ENCODE peak calls at places on chromosomes 4 and X, in eight cellular contexts. V, Q, A, K, F, T, Y and E are unnamed samples.

GRCh38 chrX:68895339-68896250 is 66.8 kb downstream of the EFNB1 start:
- DNase-seq in T (no peak), Q (peak; percentile 66), Y (peak; percentile 92), V (no peak), F (no peak), K (no peak), A (peak; percentile 55), E (peak; percentile 74)

GRCh38 chr4:16889945-16890344 is 8.5 kb downstream of the LDB2 start:
- DNase-seq in V (no peak), T (no peak), F (no peak), K (no peak), Y (no peak), Q (no peak), A (no peak), E (no peak)

GRCh38 chr4:168637872-168638756 is 141.3 kb downstream of the PALLD start:
- DNase-seq in T (no peak), V (no peak), F (no peak), Q (peak; percentile 59), K (no peak), A (peak; percentile 35), Y (no peak), E (peak; percentile 75)

GRCh38 chrX:79506001-79506400 is 138.9 kb upstream of the ITM2A start:
- DNase-seq in A (no peak), Y (no peak), T (no peak), Q (no peak), V (no peak), F (no peak), K (no peak), E (no peak)

GRCh38 chr4:6576512-6576911 is 1.5 kb downstream of the MAN2B2 start:
- DNase-seq in Q (no peak), V (no peak), F (no peak), A (no peak), K (no peak), Y (peak; percentile 93), T (no peak), E (no peak)

GRCh38 chrX:32116047-32116446 is 1044.2 kb upstream of the FTHL17 start:
- DNase-seq in V (no peak), Y (no peak), A (no peak), F (no peak), Q (peak; percentile 1), K (no peak), T (no peak), E (no peak)

GRCh38 chrX:42246814-42247213 is 323.5 kb upstream of the CASK start:
- DNase-seq in T (no peak), Q (peak; percentile 46), K (no peak), F (no peak), Y (no peak), A (peak; percentile 71), V (no peak), E (no peak)

GRCh38 chrX:4380710-4381109 is 667.3 kb upstream of the PRKX start:
- DNase-seq in V (no peak), Y (no peak), K (no peak), T (no peak), A (no peak), Q (no peak), F (no peak), E (no peak)

GRCh38 chr4:186725422-186726149 is 1.9 kb upstream of the FAT1 start:
- DNase-seq in A (peak; percentile 90), Q (peak; percentile 88), K (peak; percentile 76), Y (peak; percentile 89), T (no peak), F (no peak), V (peak; percentile 24), E (peak; percentile 87)

GRCh38 chr4:53987761-53988171 is 76.6 kb downstream of the CHIC2 start:
- DNase-seq in F (no peak), K (no peak), Q (peak; percentile 54), T (no peak), A (peak; percentile 62), Y (no peak), V (no peak), E (peak; percentile 83)

GRCh38 chr4:114688063-114688462 is 89.5 kb downstream of the UGT8 start:
- DNase-seq in A (no peak), Q (no peak), T (peak; percentile 11), F (no peak), Y (no peak), V (no peak), K (no peak), E (no peak)

GRCh38 chrX:48747415-48748026 is 14.0 kb upstream of the GLOD5 start:
- DNase-seq in Y (no peak), K (peak; percentile 11), A (no peak), F (no peak), Q (no peak), V (no peak), T (no peak), E (no peak)

GRCh38 chr4:182562350-182562749 is 319.1 kb downstream of the TENM3 start:
- DNase-seq in T (no peak), A (no peak), F (no peak), V (no peak), Y (no peak), K (no peak), Q (no peak), E (no peak)

GRCh38 chr4:8346838-8347605 is 77.5 kb downstream of the HTRA3 start:
- DNase-seq in K (no peak), Q (no peak), F (no peak), T (no peak), A (no peak), V (no peak), Y (no peak), E (no peak)